ENCODE peak calls at places on chromosomes 11 and 22, in six cellular contexts. Z is T-helper 1 cell, O is EL, C is heart right ventricle, H is HFFc6, N is KBM-7. T is an unnamed sample.

GRCh38 chr11:8017071-8017470 is 29.9 kb downstream of the EIF3F start:
- DNase-seq in Z (no peak), O (no peak), C (no peak), H (no peak), N (no peak), T (no peak)

GRCh38 chr22:40534379-40535188 is 101.9 kb downstream of the MRTFA start:
- DNase-seq in Z (no peak), O (peak), C (no peak), H (peak), N (peak), T (peak)

GRCh38 chr11:67271548-67272284 is 5.4 kb downstream of the GRK2 start:
- DNase-seq in Z (peak), O (no peak), C (no peak), H (no peak), N (peak), T (peak)

GRCh38 chr22:23126165-23127054 is 15.4 kb downstream of the RSPH14 start:
- DNase-seq in Z (no peak), O (no peak), C (no peak), H (no peak), N (no peak), T (no peak)

GRCh38 chr11:95599959-95600586 is 189.5 kb downstream of the FAM76B start:
- DNase-seq in Z (no peak), O (no peak), C (no peak), H (no peak), N (no peak), T (no peak)

GRCh38 chr11:68583047-68583446 is 101.3 kb upstream of the GAL start:
- DNase-seq in Z (no peak), O (peak), C (no peak), H (peak), N (no peak), T (no peak)

GRCh38 chr11:2791139-2791520 is 91.3 kb upstream of the KCNQ1OT1 start:
- DNase-seq in Z (no peak), O (no peak), C (no peak), H (no peak), N (no peak), T (no peak)

GRCh38 chr11:16194566-16194965 is 161.8 kb downstream of the SOX6 start:
- DNase-seq in Z (no peak), O (no peak), C (peak), H (no peak), N (no peak), T (no peak)

GRCh38 chr11:91776660-91777059 is 448.0 kb upstream of the FAT3 start:
- DNase-seq in Z (no peak), O (no peak), C (peak), H (no peak), N (no peak), T (no peak)

GRCh38 chr11:111765320-111765983 is 737 bp downstream of the PPP2R1B start:
- DNase-seq in Z (no peak), O (peak), C (peak), H (no peak), N (peak), T (no peak)

GRCh38 chr22:46577361-46578249 is 40.2 kb upstream of the CELSR1 start:
- DNase-seq in Z (no peak), O (no peak), C (no peak), H (no peak), N (no peak), T (no peak)